ENCODE peak calls at places on chromosomes 11 and 22, in seven cellular contexts. X, I, S, Z, K, F and W are unnamed samples.

GRCh38 chr11:1740786-1741530 is 9.4 kb downstream of the IFITM10 start:
- DNase-seq in Z (no peak), X (no peak), F (no peak), I (no peak), S (no peak), K (no peak), W (peak; percentile 45)

GRCh38 chr22:27797793-27798525 is 3.6 kb downstream of the MN1 start:
- DNase-seq in I (no peak), X (no peak), Z (no peak), S (no peak), F (no peak), K (no peak), W (no peak)

GRCh38 chr11:86363424-86363823 is 11.3 kb upstream of the CCDC81 start:
- DNase-seq in F (no peak), X (no peak), K (no peak), I (no peak), S (no peak), Z (no peak), W (no peak)

GRCh38 chr11:85685820-85686459 is at the start of gene CCDC89:
- DNase-seq in K (peak; percentile 30), Z (peak; percentile 96), F (peak; percentile 58), I (peak; percentile 91), X (no peak), S (peak; percentile 82), W (no peak)

GRCh38 chr11:67082071-67082791 is 25.6 kb downstream of the RHOD start:
- DNase-seq in K (no peak), X (no peak), Z (no peak), I (peak; percentile 16), F (no peak), S (no peak), W (no peak)

GRCh38 chr11:101912823-101913284 is 2.0 kb upstream of the CEP126 start:
- DNase-seq in F (no peak), I (peak; percentile 25), X (no peak), Z (no peak), K (peak; percentile 9), S (no peak), W (no peak)

GRCh38 chr22:36252754-36253522 is at the start of gene APOL1:
- DNase-seq in I (peak; percentile 35), X (no peak), S (no peak), F (no peak), Z (no peak), K (peak; percentile 77), W (no peak)

GRCh38 chr22:36368359-36368983 is 19.3 kb downstream of the MYH9 start:
- DNase-seq in S (no peak), F (no peak), I (peak; percentile 86), X (no peak), Z (no peak), K (peak; percentile 97), W (no peak)

GRCh38 chr11:90630176-90630575 is 407.3 kb upstream of the CHORDC1 start:
- DNase-seq in K (no peak), S (no peak), X (no peak), I (no peak), Z (no peak), F (no peak), W (no peak)